ENCODE peak calls at places on chromosomes 11 and 22, in six cellular contexts. G is stimulated activated naive CD4-positive, alpha-beta T cell; V is uterus; L is lower lobe of right lung; X is RWPE1; T is iPS DF 6.9. I is an unnamed sample.
A peak's percentile ranks its signal among the peaks of the same experiment; 100 is the strongest.

GRCh38 chr11:134727204-134727603 is 315.2 kb upstream of the B3GAT1 start:
- DNase-seq in G (no peak), V (no peak), L (no peak), X (no peak), T (no peak), I (no peak)

GRCh38 chr11:75626692-75627536 is 41.9 kb downstream of the MAP6 start:
- DNase-seq in G (no peak), V (no peak), L (no peak), X (no peak), T (no peak), I (no peak)

GRCh38 chr22:47596176-47596690 is 833.8 kb downstream of the TBC1D22A start:
- DNase-seq in G (no peak), V (no peak), L (no peak), X (no peak), T (no peak), I (no peak)

GRCh38 chr11:107857550-107858216 is 904 bp downstream of the SLC35F2 start:
- DNase-seq in G (no peak), V (no peak), L (no peak), X (no peak), T (no peak), I (no peak)

GRCh38 chr22:49966716-49967332 is 6.3 kb downstream of the PIM3 start:
- DNase-seq in G (no peak), V (peak; percentile 57), L (peak; percentile 87), X (no peak), T (no peak), I (no peak)

GRCh38 chr22:49999063-49999900 is 13.3 kb downstream of the IL17REL start:
- DNase-seq in G (no peak), V (no peak), L (peak; percentile 46), X (no peak), T (no peak), I (no peak)

GRCh38 chr11:102664001-102664752 is 39.0 kb upstream of the MMP20 start:
- DNase-seq in G (peak; percentile 2), V (no peak), L (no peak), X (no peak), T (no peak), I (no peak)

GRCh38 chr11:71934213-71934612 is 5.4 kb downstream of the RNF121 start:
- DNase-seq in G (no peak), V (no peak), L (no peak), X (no peak), T (no peak), I (no peak)

GRCh38 chr22:26542831-26543230 is 30.6 kb upstream of the TFIP11 start:
- DNase-seq in G (no peak), V (no peak), L (no peak), X (no peak), T (no peak), I (no peak)

GRCh38 chr22:22745225-22746060 is 101.0 kb downstream of the GGTLC2 start:
- DNase-seq in G (peak; percentile 28), V (no peak), L (no peak), X (no peak), T (no peak), I (no peak)